ENCODE peak calls at places on chromosomes 11 and 22, in four cellular contexts. One of them, this sample, is unnamed.

GRCh38 chr11:11378184-11378940 is 25.3 kb upstream of the CSNK2A3 start:
- DNase-seq in mesendoderm: no peak
- DNase-seq in H9: no peak
- DNase-seq in H1: no peak
- DNase-seq in this sample: no peak

GRCh38 chr22:27501191-27501936 is 300.2 kb downstream of the MN1 start:
- DNase-seq in mesendoderm: no peak
- DNase-seq in H1: no peak
- DNase-seq in H9: no peak
- DNase-seq in this sample: no peak

GRCh38 chr11:489610-490185 is 17.3 kb downstream of the RNH1 start:
- DNase-seq in H1: no peak
- DNase-seq in mesendoderm: no peak
- DNase-seq in H9: peak; percentile 21
- DNase-seq in this sample: no peak

GRCh38 chr11:782264-783174 is 5.2 kb upstream of the GATD1 start:
- DNase-seq in H1: no peak
- DNase-seq in H9: no peak
- DNase-seq in mesendoderm: no peak
- DNase-seq in this sample: no peak

GRCh38 chr11:88402784-88403183 is 65.2 kb upstream of the CTSC start:
- DNase-seq in H1: no peak
- DNase-seq in mesendoderm: no peak
- DNase-seq in H9: no peak
- DNase-seq in this sample: peak; percentile 77

GRCh38 chr11:2827256-2827655 is 58.3 kb downstream of the CDKN1C start:
- DNase-seq in H9: no peak
- DNase-seq in H1: no peak
- DNase-seq in mesendoderm: no peak
- DNase-seq in this sample: peak; percentile 7

GRCh38 chr22:27029584-27030130 is 372.3 kb downstream of the MIAT start:
- DNase-seq in H1: no peak
- DNase-seq in H9: no peak
- DNase-seq in mesendoderm: peak; percentile 33
- DNase-seq in this sample: no peak

GRCh38 chr22:46738961-46739870 is 1.2 kb upstream of the CERK start:
- DNase-seq in H1: no peak
- DNase-seq in H9: peak; percentile 64
- DNase-seq in mesendoderm: peak; percentile 49
- DNase-seq in this sample: peak; percentile 72

GRCh38 chr11:3950996-3951662 is 95.7 kb downstream of the STIM1 start:
- DNase-seq in mesendoderm: peak; percentile 97
- DNase-seq in H1: no peak
- DNase-seq in H9: no peak
- DNase-seq in this sample: peak; percentile 81

GRCh38 chr11:104343578-104343977 is 179.6 kb upstream of the PDGFD start:
- DNase-seq in H9: no peak
- DNase-seq in mesendoderm: peak; percentile 25
- DNase-seq in H1: no peak
- DNase-seq in this sample: peak; percentile 7

GRCh38 chr11:99069831-99070444 is 49.2 kb downstream of the CNTN5 start:
- DNase-seq in H1: peak; percentile 15
- DNase-seq in H9: peak; percentile 67
- DNase-seq in mesendoderm: peak; percentile 75
- DNase-seq in this sample: no peak

GRCh38 chr22:48090332-48090672 is 1327.9 kb downstream of the TBC1D22A start:
- DNase-seq in H9: no peak
- DNase-seq in H1: no peak
- DNase-seq in mesendoderm: no peak
- DNase-seq in this sample: no peak

GRCh38 chr11:61966673-61967176 is 709 bp downstream of the FTH1 start:
- DNase-seq in mesendoderm: peak; percentile 80
- DNase-seq in H1: no peak
- DNase-seq in H9: no peak
- DNase-seq in this sample: no peak

GRCh38 chr22:22248878-22249277 is 4.3 kb downstream of the VPREB1 start:
- DNase-seq in H1: no peak
- DNase-seq in H9: no peak
- DNase-seq in mesendoderm: no peak
- DNase-seq in this sample: no peak

GRCh38 chr11:75780888-75781287 is 12.3 kb downstream of the DGAT2 start:
- DNase-seq in mesendoderm: peak; percentile 58
- DNase-seq in H1: no peak
- DNase-seq in H9: no peak
- DNase-seq in this sample: no peak

GRCh38 chr11:76248210-76248609 is 41.9 kb upstream of the WNT11 start:
- DNase-seq in H1: no peak
- DNase-seq in mesendoderm: peak; percentile 76
- DNase-seq in H9: peak; percentile 65
- DNase-seq in this sample: no peak

GRCh38 chr11:65412271-65413076 is 10.1 kb upstream of the NEAT1 start:
- DNase-seq in H9: no peak
- DNase-seq in mesendoderm: no peak
- DNase-seq in H1: no peak
- DNase-seq in this sample: no peak

GRCh38 chr11:133950874-133951483 is 5.8 kb downstream of the IGSF9B start:
- DNase-seq in H9: peak; percentile 47
- DNase-seq in H1: no peak
- DNase-seq in mesendoderm: no peak
- DNase-seq in this sample: no peak

GRCh38 chr11:116515666-116516184 is 257.1 kb downstream of the BUD13 start:
- DNase-seq in mesendoderm: no peak
- DNase-seq in H9: peak; percentile 28
- DNase-seq in H1: no peak
- DNase-seq in this sample: no peak

GRCh38 chr22:40684728-40685127 is 5.4 kb downstream of the MCHR1 start:
- DNase-seq in H1: peak; percentile 57
- DNase-seq in H9: peak; percentile 92
- DNase-seq in mesendoderm: peak; percentile 88
- DNase-seq in this sample: no peak

GRCh38 chr11:17633279-17633986 is 85.9 kb upstream of the MYOD1 start:
- DNase-seq in mesendoderm: peak; percentile 21
- DNase-seq in H9: no peak
- DNase-seq in H1: no peak
- DNase-seq in this sample: no peak

GRCh38 chr11:17633987-17634775 is 85.2 kb upstream of the MYOD1 start:
- DNase-seq in H9: no peak
- DNase-seq in H1: no peak
- DNase-seq in mesendoderm: no peak
- DNase-seq in this sample: no peak

GRCh38 chr11:17636721-17637120 is 82.7 kb upstream of the MYOD1 start:
- DNase-seq in H1: no peak
- DNase-seq in H9: no peak
- DNase-seq in mesendoderm: no peak
- DNase-seq in this sample: no peak

GRCh38 chr11:17634776-17635550 is 84.4 kb upstream of the MYOD1 start:
- DNase-seq in mesendoderm: no peak
- DNase-seq in H1: no peak
- DNase-seq in H9: no peak
- DNase-seq in this sample: no peak

DNA sequence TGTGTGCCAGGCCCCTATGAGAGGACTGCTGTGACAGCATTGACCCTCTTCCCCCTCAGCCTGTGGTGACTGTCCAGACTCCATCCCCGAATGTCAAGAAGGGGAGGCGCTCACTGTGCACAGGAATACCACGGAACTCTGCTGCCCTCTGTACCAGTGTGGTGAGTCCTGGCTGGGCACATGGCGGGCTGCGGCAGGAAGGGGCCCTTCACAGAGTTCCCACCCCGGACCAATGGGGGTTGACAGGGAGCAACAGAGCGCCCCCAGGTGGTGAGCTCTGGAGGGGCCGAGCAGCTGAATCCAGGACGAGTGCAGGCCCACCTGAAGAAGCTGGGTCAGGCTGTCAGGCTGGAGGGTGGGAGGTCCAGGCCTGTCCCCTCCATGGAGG is 83.8 kb upstream of the MYOD1 start:
- DNase-seq in H9: no peak
- DNase-seq in H1: no peak
- DNase-seq in mesendoderm: no peak
- DNase-seq in this sample: no peak
- H3K56ac ChIP-seq in H9: no peak overlapping the region
- H3K56ac ChIP-seq in H1: no peak overlapping the region
- H3K56ac ChIP-seq in mesendoderm: no peak overlapping the region
- H3K56ac ChIP-seq in this sample: no peak overlapping the region

GRCh38 chr22:25461301-25461700 is 103.2 kb upstream of the GRK3 start:
- DNase-seq in H1: no peak
- DNase-seq in mesendoderm: no peak
- DNase-seq in H9: no peak
- DNase-seq in this sample: no peak
- H3K56ac ChIP-seq in H1: no peak overlapping the region
- H3K56ac ChIP-seq in mesendoderm: no peak overlapping the region
- H3K56ac ChIP-seq in H9: no peak overlapping the region
- H3K56ac ChIP-seq in this sample: no peak overlapping the region

DNA sequence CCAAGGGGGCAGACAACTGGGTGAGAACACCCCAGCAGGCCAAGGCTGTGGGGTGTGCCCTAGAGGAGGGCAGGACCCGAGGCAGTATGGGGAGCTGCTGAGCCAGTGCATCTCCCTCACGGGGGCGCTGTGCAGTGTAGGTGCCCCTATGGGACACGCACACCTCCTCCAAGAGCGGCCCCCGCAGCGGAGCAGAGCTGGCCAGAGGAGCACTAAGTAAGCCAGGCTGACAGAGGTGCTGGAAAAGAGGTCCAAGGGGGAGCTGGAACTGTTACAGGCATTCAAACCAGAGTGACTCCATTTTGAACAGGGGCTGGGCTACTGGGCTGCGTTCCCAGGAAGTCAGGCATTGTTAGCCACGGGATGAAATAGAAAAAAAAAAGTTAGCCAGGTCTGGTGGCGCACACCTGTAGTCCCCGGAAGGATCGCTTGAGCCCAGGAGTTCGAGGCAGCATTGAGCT is 41.8 kb downstream of the TST start:
- DNase-seq in mesendoderm: peak; percentile 89
- DNase-seq in H1: peak; percentile 57
- DNase-seq in H9: peak; percentile 93
- DNase-seq in this sample: peak; percentile 9
- H3K56ac ChIP-seq in mesendoderm: peak overlapping the region; percentile 69
- H3K56ac ChIP-seq in H1: no peak overlapping the region
- H3K56ac ChIP-seq in H9: no peak overlapping the region
- H3K56ac ChIP-seq in this sample: no peak overlapping the region

GRCh38 chr11:46371994-46372393 is 9.5 kb upstream of the MDK start:
- DNase-seq in mesendoderm: no peak
- DNase-seq in H9: no peak
- DNase-seq in H1: no peak
- DNase-seq in this sample: no peak

GRCh38 chr11:46367244-46367915 is 14.1 kb upstream of the MDK start:
- DNase-seq in mesendoderm: no peak
- DNase-seq in H1: no peak
- DNase-seq in H9: peak; percentile 82
- DNase-seq in this sample: peak; percentile 59

GRCh38 chr11:46370253-46370652 is 11.2 kb upstream of the MDK start:
- DNase-seq in H9: no peak
- DNase-seq in H1: no peak
- DNase-seq in mesendoderm: no peak
- DNase-seq in this sample: no peak

GRCh38 chr11:46367916-46368267 is 13.6 kb upstream of the MDK start:
- DNase-seq in H1: no peak
- DNase-seq in H9: no peak
- DNase-seq in mesendoderm: no peak
- DNase-seq in this sample: no peak

GRCh38 chr11:46369458-46370152 is 11.9 kb upstream of the MDK start:
- DNase-seq in H9: peak; percentile 91
- DNase-seq in mesendoderm: peak; percentile 94
- DNase-seq in H1: no peak
- DNase-seq in this sample: peak; percentile 77
- H3K56ac ChIP-seq in H9: no peak overlapping the region
- H3K56ac ChIP-seq in mesendoderm: peak overlapping the region; percentile 11
- H3K56ac ChIP-seq in H1: no peak overlapping the region
- H3K56ac ChIP-seq in this sample: no peak overlapping the region

GRCh38 chr11:120109531-120109930 is 28.4 kb downstream of the TRIM29 start:
- DNase-seq in H9: no peak
- DNase-seq in H1: no peak
- DNase-seq in mesendoderm: no peak
- DNase-seq in this sample: no peak
- H3K56ac ChIP-seq in H9: no peak overlapping the region
- H3K56ac ChIP-seq in H1: no peak overlapping the region
- H3K56ac ChIP-seq in mesendoderm: no peak overlapping the region
- H3K56ac ChIP-seq in this sample: no peak overlapping the region

GRCh38 chr11:111460752-111461305 is 51.4 kb downstream of the BTG4 start:
- DNase-seq in mesendoderm: no peak
- DNase-seq in H1: no peak
- DNase-seq in H9: no peak
- DNase-seq in this sample: peak; percentile 79
- H3K56ac ChIP-seq in mesendoderm: no peak overlapping the region
- H3K56ac ChIP-seq in H1: no peak overlapping the region
- H3K56ac ChIP-seq in H9: no peak overlapping the region
- H3K56ac ChIP-seq in this sample: no peak overlapping the region

GRCh38 chr11:128259816-128260215 is 327.5 kb downstream of the ETS1 start:
- DNase-seq in H9: no peak
- DNase-seq in H1: no peak
- DNase-seq in mesendoderm: no peak
- DNase-seq in this sample: no peak
- H3K56ac ChIP-seq in H9: no peak overlapping the region
- H3K56ac ChIP-seq in H1: no peak overlapping the region
- H3K56ac ChIP-seq in mesendoderm: no peak overlapping the region
- H3K56ac ChIP-seq in this sample: no peak overlapping the region

DNA sequence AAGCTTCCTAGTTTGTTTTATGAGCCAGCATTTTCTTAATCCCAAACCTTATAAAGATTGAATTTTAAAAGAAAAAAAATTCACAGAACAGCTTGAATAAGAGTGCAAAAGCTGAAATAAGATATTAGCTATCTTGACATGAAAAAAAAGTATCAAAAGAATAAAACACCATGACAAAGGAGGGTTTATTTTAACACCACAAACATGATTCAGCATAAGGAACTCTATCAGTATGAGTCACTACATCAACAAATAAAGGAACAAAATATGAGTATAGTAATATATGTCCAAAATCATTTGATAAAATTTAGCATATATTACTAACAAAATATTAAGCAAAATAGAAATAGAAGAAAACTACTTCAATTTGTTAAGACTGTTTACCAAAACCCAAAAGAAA is 9.6 kb upstream of the LMO1 start:
- DNase-seq in mesendoderm: no peak
- DNase-seq in H9: no peak
- DNase-seq in H1: no peak
- DNase-seq in this sample: peak; percentile 29
- H3K56ac ChIP-seq in mesendoderm: no peak overlapping the region
- H3K56ac ChIP-seq in H9: no peak overlapping the region
- H3K56ac ChIP-seq in H1: no peak overlapping the region
- H3K56ac ChIP-seq in this sample: no peak overlapping the region